ENCODE peak calls at places on chromosomes 1 and 21, in six cellular contexts. Q is CD8-positive, alpha-beta T cell; C is IMR-90; V is fibroblast of lung; S is lower lobe of right lung; M is sigmoid colon. K is an unnamed sample.

GRCh38 chr1:160018900-160019299 is 12.9 kb downstream of the PIGM start:
- DNase-seq in M (no peak), C (peak; percentile 58), S (no peak), Q (no peak), V (peak; percentile 72), K (peak; percentile 63)

GRCh38 chr21:42782723-42783247 is 96.6 kb downstream of the WDR4 start:
- DNase-seq in V (no peak), C (no peak), M (no peak), S (no peak), Q (no peak), K (no peak)

GRCh38 chr1:232291681-232292080 is 338.3 kb downstream of the SIPA1L2 start:
- DNase-seq in C (no peak), Q (no peak), M (no peak), V (no peak), S (no peak), K (no peak)

GRCh38 chr1:15764269-15764764 is 5.7 kb downstream of the FBLIM1 start:
- DNase-seq in Q (no peak), V (no peak), M (no peak), C (no peak), S (no peak), K (no peak)

GRCh38 chr1:243323481-243323880 is 67.6 kb downstream of the SDCCAG8 start:
- DNase-seq in Q (no peak), S (no peak), M (no peak), C (peak; percentile 27), V (no peak), K (no peak)

GRCh38 chr1:53740621-53741105 is 1.7 kb upstream of the GLIS1 start:
- DNase-seq in S (no peak), M (no peak), C (peak; percentile 87), V (peak; percentile 93), Q (no peak), K (peak; percentile 91)

GRCh38 chr21:42194863-42195262 is 24.1 kb upstream of the ABCG1 start:
- DNase-seq in S (no peak), Q (no peak), V (no peak), M (no peak), C (no peak), K (no peak)

GRCh38 chr1:51344602-51345299 is 14.4 kb upstream of the TTC39A start:
- DNase-seq in V (no peak), S (peak; percentile 75), M (no peak), C (no peak), Q (no peak), K (no peak)

GRCh38 chr1:49226758-49227157 is 450.1 kb upstream of the BEND5 start:
- DNase-seq in V (no peak), M (no peak), Q (no peak), S (no peak), C (no peak), K (no peak)

GRCh38 chr21:27795418-27795817 is 828.5 kb upstream of the ADAMTS5 start:
- DNase-seq in V (peak; percentile 8), M (no peak), C (no peak), Q (no peak), S (no peak), K (no peak)

GRCh38 chr21:25307489-25307888 is 299.8 kb downstream of the MRPL39 start:
- DNase-seq in C (peak; percentile 64), Q (no peak), S (no peak), V (peak; percentile 77), M (no peak), K (peak; percentile 51)

GRCh38 chr1:34870395-34870794 is 10.8 kb upstream of the SMIM12 start:
- DNase-seq in Q (no peak), M (no peak), S (no peak), V (no peak), C (no peak), K (no peak)

GRCh38 chr1:11842154-11843041 is 5.2 kb downstream of the NPPA start:
- DNase-seq in C (peak; percentile 34), Q (no peak), S (peak; percentile 66), V (no peak), M (no peak), K (no peak)

GRCh38 chr1:145782166-145783099 is 41.5 kb downstream of the RNF115 start:
- DNase-seq in M (no peak), S (no peak), V (peak; percentile 96), C (peak; percentile 96), Q (no peak), K (peak; percentile 88)

GRCh38 chr1:29642519-29642918 is 406.2 kb downstream of the PTPRU start:
- DNase-seq in M (no peak), C (no peak), V (no peak), S (no peak), Q (no peak), K (no peak)

GRCh38 chr1:117919376-117919775 is 10.0 kb downstream of the GDAP2 start:
- DNase-seq in M (no peak), S (no peak), Q (no peak), V (no peak), C (no peak), K (peak; percentile 33)

GRCh38 chr1:12121212-12122000 is 45.4 kb upstream of the TNFRSF1B start:
- DNase-seq in S (no peak), M (no peak), V (peak; percentile 80), Q (no peak), C (peak; percentile 97), K (peak; percentile 97)

GRCh38 chr1:218478336-218478735 is 133.2 kb downstream of the TGFB2 start:
- DNase-seq in V (no peak), M (no peak), S (no peak), Q (no peak), C (peak; percentile 20), K (no peak)

GRCh38 chr1:245585252-245585959 is 430.6 kb downstream of the KIF26B start:
- DNase-seq in Q (no peak), C (peak; percentile 84), V (peak; percentile 96), S (no peak), M (no peak), K (peak; percentile 74)

GRCh38 chr1:245160288-245160687 is 5.5 kb downstream of the KIF26B start:
- DNase-seq in M (peak; percentile 73), V (no peak), S (no peak), Q (no peak), C (no peak), K (peak; percentile 20)

DNA sequence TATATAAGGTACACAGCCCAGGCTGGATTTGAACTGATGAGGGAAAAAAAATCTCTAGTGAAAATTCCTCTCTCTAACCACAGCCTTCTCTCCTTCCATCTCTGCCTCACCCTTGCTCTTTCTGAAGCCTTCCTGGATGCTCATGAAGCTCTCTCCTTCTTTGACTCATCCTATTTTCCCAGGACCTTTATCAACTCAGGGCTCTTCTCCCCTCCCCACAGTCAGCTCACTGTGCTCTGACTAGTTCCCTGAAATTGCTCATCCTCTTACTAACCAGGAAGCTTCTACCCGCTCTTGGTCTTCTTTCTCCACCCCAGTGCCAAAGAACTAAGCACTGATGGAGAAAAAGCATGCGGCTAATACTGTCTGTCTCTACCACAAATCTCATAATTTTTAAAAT is 46.4 kb upstream of the ERG start:
- DNase-seq in Q (no peak), V (peak; percentile 60), M (no peak), C (no peak), S (no peak), K (peak; percentile 40)
- H3K4me3 ChIP-seq in Q (no peak overlapping the region), V (no peak overlapping the region), M (no peak overlapping the region), C (no peak overlapping the region), S (no peak overlapping the region), K (no peak overlapping the region)

GRCh38 chr1:3413975-3414710 is 40.3 kb upstream of the ARHGEF16 start:
- DNase-seq in M (no peak), S (no peak), C (no peak), V (no peak), Q (no peak), K (no peak)
- TF ChIP-seq CTCF in M (no peak), S (no peak), C (no peak), V (no peak), Q (no peak), K (no peak)

GRCh38 chr1:98870959-98871903 is 133.4 kb downstream of the PLPPR5 start:
- DNase-seq in Q (peak; percentile 18), V (peak; percentile 5), C (no peak), M (no peak), S (no peak), K (no peak)
- H3K4me3 ChIP-seq in Q (peak overlapping the region; percentile 38), V (no peak overlapping the region), C (no peak overlapping the region), M (no peak overlapping the region), S (no peak overlapping the region), K (no peak overlapping the region)

GRCh38 chr1:59044535-59045121 is 252.3 kb upstream of the FGGY start:
- DNase-seq in V (no peak), M (no peak), C (peak; percentile 34), Q (no peak), S (no peak), K (no peak)

GRCh38 chr1:59046134-59046533 is 250.8 kb upstream of the FGGY start:
- DNase-seq in M (no peak), Q (no peak), C (peak; percentile 47), S (no peak), V (peak; percentile 54), K (no peak)

GRCh38 chr1:59045636-59046035 is 251.3 kb upstream of the FGGY start:
- DNase-seq in M (no peak), V (no peak), S (no peak), Q (no peak), C (no peak), K (no peak)

GRCh38 chr1:59045137-59045536 is 251.8 kb upstream of the FGGY start:
- DNase-seq in S (no peak), C (no peak), M (no peak), Q (no peak), V (no peak), K (no peak)

DNA sequence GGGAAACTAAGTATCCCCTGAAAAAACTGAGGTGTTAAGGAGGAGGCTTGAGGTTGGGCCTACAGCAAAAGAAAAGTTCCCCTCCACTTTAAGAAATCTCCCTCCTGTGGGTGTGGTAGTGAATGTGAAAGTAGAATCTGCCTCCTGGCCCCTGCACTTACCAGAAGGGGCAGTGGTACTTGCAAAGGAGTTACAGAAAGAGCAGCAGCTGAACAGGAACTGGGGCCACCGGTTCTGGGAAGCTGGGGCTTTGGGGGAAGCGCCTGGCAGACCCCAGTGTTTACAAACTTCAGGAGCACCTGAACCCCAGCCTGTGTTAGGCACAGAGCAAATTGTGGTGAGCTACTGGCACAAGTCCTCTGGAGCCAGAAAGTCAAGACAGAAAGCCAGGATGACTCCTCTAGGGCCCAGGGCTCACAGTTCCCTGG is 250.2 kb upstream of the FGGY start:
- DNase-seq in C (peak; percentile 25), V (no peak), M (no peak), S (no peak), Q (peak; percentile 12), K (no peak)
- TF ChIP-seq CTCF in C (no peak), V (peak; percentile 14), M (no peak), S (peak; percentile 28), Q (peak; percentile 24), K (peak; percentile 26)

DNA sequence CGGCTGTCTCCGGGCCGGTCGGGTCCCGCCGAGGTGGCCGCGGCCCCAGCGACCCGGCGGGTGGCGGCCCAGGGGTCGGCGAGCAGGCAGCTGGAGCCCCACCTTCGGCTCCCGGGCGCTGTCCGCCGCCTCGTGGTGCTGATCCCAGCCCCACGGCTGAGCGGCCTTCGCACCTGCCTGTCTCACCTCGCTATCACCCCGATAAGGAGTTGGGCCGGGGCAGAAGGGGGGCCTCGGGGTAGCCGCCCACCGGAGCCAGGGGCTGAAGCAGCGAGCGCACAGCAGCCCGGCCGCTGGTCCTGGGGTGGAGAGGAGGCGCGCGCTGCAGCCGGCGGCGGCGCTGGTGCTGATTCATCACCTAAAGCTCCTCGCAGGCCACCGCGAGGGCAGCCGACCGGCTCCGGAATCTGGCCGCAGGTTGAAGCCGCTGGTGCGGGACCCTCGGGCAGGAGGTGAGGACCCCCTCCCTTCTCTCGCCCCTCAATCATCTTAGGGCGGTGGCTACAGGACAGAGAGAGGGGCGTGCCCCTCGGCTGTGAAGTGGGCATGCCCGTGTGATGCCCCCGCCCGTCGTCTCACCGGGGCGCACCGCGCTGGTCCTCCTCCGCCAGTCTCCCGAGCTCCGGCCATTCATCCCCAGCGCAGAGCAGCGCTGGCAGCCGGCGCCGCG is 577 bp downstream of the TRIM67 start:
- DNase-seq in S (peak; percentile 55), Q (peak; percentile 9), V (peak; percentile 62), M (no peak), C (peak; percentile 26), K (no peak)
- H3K4me3 ChIP-seq in S (peak overlapping the region; percentile 45), Q (no peak overlapping the region), V (no peak overlapping the region), M (peak overlapping the region; percentile 39), C (no peak overlapping the region), K (no peak overlapping the region)